ENCODE peak calls at places on chromosomes 1 and 21, in six cellular contexts. V is stimulated activated CD4-positive, alpha-beta T cell treated with anti-CD3 and anti-CD28 coated beads, Interleukin-12 subunit alpha, Interleukin-12 subunit beta, amount 100 ng/mL, for 4 hours; X is HFFc6; C is lung; Q is RPMI7951; K is BE2C. N is an unnamed sample.

GRCh38 chr1:61887076-61887867 is 145.0 kb downstream of the PATJ start:
- DNase-seq in V (no peak), X (no peak), C (peak), Q (no peak), K (no peak), N (no peak)

GRCh38 chr1:167360120-167360519 is 139.4 kb downstream of the POU2F1 start:
- DNase-seq in V (no peak), X (no peak), C (no peak), Q (no peak), K (no peak), N (no peak)

GRCh38 chr1:19062258-19063029 is 106.0 kb upstream of the IFFO2 start:
- DNase-seq in V (no peak), X (no peak), C (no peak), Q (no peak), K (no peak), N (no peak)

GRCh38 chr1:59678809-59679228 is 135.9 kb upstream of the HOOK1 start:
- DNase-seq in V (no peak), X (peak), C (no peak), Q (peak), K (no peak), N (no peak)

GRCh38 chr1:243732627-243733026 is 117.4 kb downstream of the AKT3 start:
- DNase-seq in V (no peak), X (no peak), C (no peak), Q (no peak), K (no peak), N (no peak)

GRCh38 chr21:26553921-26554320 is 19.2 kb downstream of the CYYR1 start:
- DNase-seq in V (no peak), X (no peak), C (no peak), Q (no peak), K (no peak), N (no peak)

GRCh38 chr1:178052650-178053461 is 41.0 kb upstream of the RASAL2 start:
- DNase-seq in V (no peak), X (no peak), C (no peak), Q (peak), K (no peak), N (no peak)

GRCh38 chr1:54581621-54582035 is 33.6 kb downstream of the ACOT11 start:
- DNase-seq in V (no peak), X (peak), C (peak), Q (peak), K (peak), N (no peak)

GRCh38 chr1:106613861-106614260 is 442.6 kb upstream of the PRMT6 start:
- DNase-seq in V (no peak), X (no peak), C (no peak), Q (no peak), K (no peak), N (no peak)

GRCh38 chr1:35569956-35570355 is 3.2 kb upstream of the TFAP2E start:
- DNase-seq in V (no peak), X (peak), C (no peak), Q (peak), K (no peak), N (no peak)

GRCh38 chr1:45327644-45328515 is 1.2 kb downstream of the HPDL start:
- DNase-seq in V (no peak), X (no peak), C (no peak), Q (no peak), K (no peak), N (no peak)

GRCh38 chr1:196373798-196374197 is 234.4 kb downstream of the KCNT2 start:
- DNase-seq in V (no peak), X (no peak), C (no peak), Q (no peak), K (no peak), N (no peak)

GRCh38 chr1:107196973-107197562 is 56.2 kb downstream of the NTNG1 start:
- DNase-seq in V (no peak), X (no peak), C (no peak), Q (no peak), K (peak), N (peak)

GRCh38 chr1:188642585-188643168 is 1813.9 kb downstream of the PLA2G4A start:
- DNase-seq in V (no peak), X (no peak), C (peak), Q (no peak), K (no peak), N (no peak)